ENCODE peak calls at places on chromosomes 12 and 14, in seven cellular contexts. M is right lobe of liver, U is SJCRH30, E is BJ, B is fibroblast of lung, S is mesendoderm, W is colonic mucosa. A is an unnamed sample. For H3K36me3, the result is how much of the 10 kb centered on the place peaks cover.

GRCh38 chr14:88013750-88014349 is 8.9 kb downstream of the GPR65 start:
- DNase-seq in M (peak), U (peak), E (no peak), B (peak), S (peak), W (peak), A (peak)

GRCh38 chr12:25155031-25155576 is 39.9 kb downstream of the DNAI7 start:
- DNase-seq in M (no peak), U (peak), E (peak), B (peak), S (peak), W (no peak), A (peak)

GRCh38 chr12:94336201-94336915 is 123.3 kb downstream of the CEP83 start:
- DNase-seq in M (no peak), U (no peak), E (no peak), B (peak), S (peak), W (no peak), A (no peak)

GRCh38 chr12:49260165-49260564 is 4.7 kb upstream of the TUBA1C start:
- DNase-seq in M (no peak), U (no peak), E (no peak), B (peak), S (no peak), W (no peak), A (no peak)

GRCh38 chr14:69501362-69501964 is 16.9 kb downstream of the PLEKHD1 start:
- DNase-seq in M (peak), U (peak), E (no peak), B (peak), S (no peak), W (no peak), A (peak)

GRCh38 chr14:90114554-90114953 is 52.8 kb downstream of the KCNK13 start:
- DNase-seq in M (no peak), U (no peak), E (no peak), B (no peak), S (peak), W (no peak), A (no peak)

GRCh38 chr12:29562167-29562776 is 64.8 kb upstream of the OVCH1 start:
- DNase-seq in M (no peak), U (no peak), E (peak), B (peak), S (no peak), W (peak), A (no peak)

GRCh38 chr12:57173683-57174082 is 26.3 kb upstream of the LRP1-AS start:
- DNase-seq in M (peak), U (no peak), E (no peak), B (no peak), S (no peak), W (no peak), A (no peak)

GRCh38 chr12:31590730-31591307 is at the start of gene DENND5B:
- DNase-seq in M (peak), U (peak), E (no peak), B (peak), S (peak), W (peak), A (peak)

GRCh38 chr12:81257952-81258551 is 180.2 kb downstream of the ACSS3 start:
- DNase-seq in M (no peak), U (peak), E (peak), B (peak), S (peak), W (no peak), A (peak)

GRCh38 chr12:6946033-6946919 is 2.5 kb downstream of the C12orf57 start:
- DNase-seq in M (peak), U (no peak), E (no peak), B (no peak), S (peak), W (peak), A (peak)

GRCh38 chr14:38951451-38951850 is 151.6 kb downstream of the SEC23A start:
- DNase-seq in M (no peak), U (no peak), E (peak), B (peak), S (no peak), W (no peak), A (no peak)

GRCh38 chr14:105913861-105914260 is 387.5 kb downstream of the TMEM121 start:
- DNase-seq in M (peak), U (no peak), E (no peak), B (no peak), S (no peak), W (no peak), A (no peak)

GRCh38 chr12:58727526-58727925 is 192.8 kb downstream of the LRIG3 start:
- DNase-seq in M (no peak), U (no peak), E (no peak), B (peak), S (no peak), W (no peak), A (no peak)

GRCh38 chr14:58747181-58747580 is 109.4 kb downstream of the DACT1 start:
- DNase-seq in M (peak), U (no peak), E (peak), B (peak), S (no peak), W (peak), A (peak)

GRCh38 chr12:89800435-89800834 is 91.8 kb upstream of the ATP2B1 start:
- DNase-seq in M (no peak), U (no peak), E (no peak), B (no peak), S (no peak), W (no peak), A (no peak)

GRCh38 chr12:127191124-127191523 is 1075.8 kb upstream of the TMEM132C start:
- DNase-seq in M (no peak), U (no peak), E (peak), B (peak), S (no peak), W (no peak), A (no peak)

GRCh38 chr14:84025258-84026012 is 1504.5 kb upstream of the FLRT2 start:
- DNase-seq in M (no peak), U (no peak), E (no peak), B (no peak), S (peak), W (no peak), A (no peak)

GRCh38 chr12:84814664-84815245 is 97.8 kb downstream of the SLC6A15 start:
- DNase-seq in M (no peak), U (peak), E (peak), B (peak), S (no peak), W (no peak), A (no peak)

GRCh38 chr12:58801986-58802385 is 118.3 kb downstream of the LRIG3 start:
- DNase-seq in M (no peak), U (peak), E (no peak), B (no peak), S (no peak), W (no peak), A (no peak)

GRCh38 chr12:40726366-40726765 is 34.1 kb downstream of the CNTN1 start:
- DNase-seq in M (no peak), U (peak), E (no peak), B (no peak), S (no peak), W (no peak), A (no peak)

GRCh38 chr12:112898380-112898779 is 8.4 kb upstream of the OAS1 start:
- DNase-seq in M (no peak), U (no peak), E (no peak), B (no peak), S (no peak), W (no peak), A (no peak)

GRCh38 chr12:124165695-124166094 is 129.2 kb upstream of the RFLNA start:
- DNase-seq in M (no peak), U (no peak), E (no peak), B (no peak), S (no peak), W (no peak), A (no peak)

GRCh38 chr14:88568196-88568595 is 5.4 kb downstream of the ZC3H14 start:
- DNase-seq in M (no peak), U (no peak), E (no peak), B (no peak), S (no peak), W (no peak), A (no peak)

GRCh38 chr12:45259732-45260480 is 44.0 kb downstream of the ANO6 start:
- DNase-seq in M (no peak), U (no peak), E (no peak), B (peak), S (peak), W (peak), A (peak)

GRCh38 chr14:94394025-94394493 is 5.7 kb upstream of the SERPINA1 start:
- DNase-seq in M (no peak), U (no peak), E (no peak), B (no peak), S (no peak), W (no peak), A (no peak)

GRCh38 chr12:50745861-50746260 is 18.0 kb upstream of the ATF1 start:
- DNase-seq in M (no peak), U (no peak), E (no peak), B (no peak), S (no peak), W (no peak), A (no peak)
- H3K36me3 ChIP-seq in M (under half), U (under half), E (under half), B (under half), S (under half), W (under half), A (under half)

GRCh38 chr14:101358726-101359125 is 202.6 kb upstream of the DIO3 start:
- DNase-seq in M (no peak), U (no peak), E (no peak), B (no peak), S (no peak), W (no peak), A (no peak)
- H3K36me3 ChIP-seq in M (under half), U (under half), E (under half), B (under half), S (under half), W (under half), A (under half)

GRCh38 chr14:104601786-104602185 is 2.8 kb downstream of the TMEM179 start:
- DNase-seq in M (peak), U (peak), E (no peak), B (peak), S (no peak), W (no peak), A (peak)

GRCh38 chr14:104603623-104604401 is 760 bp downstream of the TMEM179 start:
- DNase-seq in M (peak), U (no peak), E (no peak), B (no peak), S (no peak), W (no peak), A (peak)

GRCh38 chr14:104604461-104605449 is at the start of gene TMEM179:
- DNase-seq in M (peak), U (no peak), E (no peak), B (no peak), S (peak), W (no peak), A (peak)

GRCh38 chr14:104602315-104602932 is 2.1 kb downstream of the TMEM179 start:
- DNase-seq in M (no peak), U (no peak), E (no peak), B (no peak), S (no peak), W (no peak), A (no peak)

GRCh38 chr14:104602933-104603325 is 1.6 kb downstream of the TMEM179 start:
- DNase-seq in M (no peak), U (no peak), E (no peak), B (no peak), S (no peak), W (no peak), A (no peak)
- H3K36me3 ChIP-seq in M (under half), U (under half), E (under half), B (under half), S (under half), W (under half), A (under half)

GRCh38 chr12:16417058-16417457 is 69.6 kb downstream of the MGST1 start:
- DNase-seq in M (no peak), U (no peak), E (no peak), B (no peak), S (peak), W (no peak), A (no peak)
- H3K36me3 ChIP-seq in M (under half), U (under half), E (under half), B (under half), S (under half), W (under half), A (under half)

GRCh38 chr12:75976913-75977312 is 54.7 kb downstream of the PHLDA1 start:
- DNase-seq in M (no peak), U (no peak), E (no peak), B (no peak), S (no peak), W (no peak), A (no peak)

GRCh38 chr12:75976113-75976512 is 55.5 kb downstream of the PHLDA1 start:
- DNase-seq in M (no peak), U (no peak), E (no peak), B (no peak), S (no peak), W (no peak), A (no peak)

GRCh38 chr12:75977952-75978671 is 53.5 kb downstream of the PHLDA1 start:
- DNase-seq in M (peak), U (peak), E (peak), B (peak), S (peak), W (peak), A (peak)

GRCh38 chr12:75978677-75979076 is 52.9 kb downstream of the PHLDA1 start:
- DNase-seq in M (no peak), U (no peak), E (no peak), B (no peak), S (no peak), W (no peak), A (no peak)

GRCh38 chr12:75977590-75977951 is 54.0 kb downstream of the PHLDA1 start:
- DNase-seq in M (no peak), U (no peak), E (no peak), B (no peak), S (no peak), W (no peak), A (no peak)
- H3K36me3 ChIP-seq in M (under half), U (under half), E (under half), B (under half), S (under half), W (under half), A (under half)

GRCh38 chr12:4300870-4301269 is 20.1 kb upstream of the TIGAR start:
- DNase-seq in M (no peak), U (no peak), E (no peak), B (no peak), S (no peak), W (no peak), A (no peak)

GRCh38 chr12:4293299-4293941 is 19.9 kb downstream of the CCND2 start:
- DNase-seq in M (no peak), U (no peak), E (no peak), B (no peak), S (no peak), W (no peak), A (no peak)

GRCh38 chr12:4293942-4294505 is 20.5 kb downstream of the CCND2 start:
- DNase-seq in M (no peak), U (no peak), E (no peak), B (no peak), S (no peak), W (no peak), A (no peak)

GRCh38 chr12:4296749-4297148 is 23.2 kb downstream of the CCND2 start:
- DNase-seq in M (no peak), U (no peak), E (no peak), B (no peak), S (no peak), W (no peak), A (no peak)

GRCh38 chr12:4297617-4298016 is 23.4 kb upstream of the TIGAR start:
- DNase-seq in M (no peak), U (no peak), E (no peak), B (no peak), S (no peak), W (no peak), A (no peak)
- H3K36me3 ChIP-seq in M (under half), U (half or more), E (under half), B (under half), S (under half), W (under half), A (under half)

GRCh38 chr14:50734950-50735697 is 67.0 kb upstream of the SAV1 start:
- DNase-seq in M (no peak), U (no peak), E (no peak), B (peak), S (no peak), W (no peak), A (no peak)

GRCh38 chr14:50739186-50739585 is 71.1 kb upstream of the SAV1 start:
- DNase-seq in M (no peak), U (no peak), E (no peak), B (no peak), S (no peak), W (no peak), A (no peak)

GRCh38 chr14:50736932-50737419 is 68.9 kb upstream of the SAV1 start:
- DNase-seq in M (no peak), U (no peak), E (no peak), B (no peak), S (peak), W (no peak), A (no peak)

GRCh38 chr14:50733479-50733878 is 65.4 kb upstream of the SAV1 start:
- DNase-seq in M (no peak), U (no peak), E (no peak), B (no peak), S (no peak), W (no peak), A (no peak)
- H3K36me3 ChIP-seq in M (under half), U (under half), E (under half), B (under half), S (under half), W (under half), A (under half)

DNA sequence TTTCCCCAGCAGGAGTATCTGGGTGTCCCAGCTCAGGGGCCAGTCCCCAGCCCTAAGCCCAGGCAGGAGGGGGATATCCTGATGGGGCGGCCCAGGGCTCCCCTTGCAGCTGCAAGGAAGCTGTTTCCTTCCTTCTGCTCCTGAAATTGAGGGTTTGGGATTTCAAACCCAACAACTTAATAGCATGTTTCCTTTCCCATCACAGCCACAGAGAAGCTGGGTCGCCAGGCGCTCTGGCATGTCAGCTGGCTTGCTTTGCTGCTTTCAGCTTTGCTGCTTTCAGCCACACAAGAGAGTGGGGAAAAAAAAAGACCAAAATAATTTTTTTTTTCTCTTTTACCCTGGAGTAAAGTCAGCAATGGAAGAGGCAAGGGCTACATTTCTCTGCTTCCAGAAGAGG is 30.0 kb downstream of the HVCN1 start:
- DNase-seq in M (no peak), U (peak), E (no peak), B (no peak), S (no peak), W (no peak), A (no peak)
- H3K36me3 ChIP-seq in M (under half), U (under half), E (under half), B (under half), S (under half), W (under half), A (under half)

A was measured in hepatocyte.